ENCODE peak calls at places on chromosomes 12 and 14, in five cellular contexts. X, N, O, V and H are unnamed samples.
A peak's percentile ranks its signal among the peaks of the same experiment; 100 is the strongest.

GRCh38 chr12:57832966-57833365 is 13.6 kb downstream of the CTDSP2 start:
- DNase-seq in O (no peak), V (no peak), X (no peak), N (no peak), H (no peak)

GRCh38 chr12:68240079-68240478 is 13.3 kb downstream of the IL22 start:
- DNase-seq in V (no peak), O (no peak), X (no peak), N (peak; percentile 44), H (no peak)

GRCh38 chr12:112046003-112046402 is 32.8 kb downstream of the ERP29 start:
- DNase-seq in V (peak; percentile 6), O (no peak), X (no peak), N (no peak), H (no peak)

GRCh38 chr12:8628731-8629130 is 16.1 kb upstream of the AICDA start:
- DNase-seq in X (no peak), V (no peak), N (no peak), O (no peak), H (no peak)

GRCh38 chr12:89882051-89882450 is 173.4 kb upstream of the ATP2B1 start:
- DNase-seq in X (peak; percentile 32), O (no peak), N (no peak), V (no peak), H (no peak)

GRCh38 chr14:79986251-79986650 is 225.1 kb downstream of the DIO2 start:
- DNase-seq in O (no peak), X (no peak), V (no peak), N (no peak), H (no peak)

GRCh38 chr12:126681676-126682075 is 1585.3 kb upstream of the TMEM132C start:
- DNase-seq in X (no peak), N (no peak), O (no peak), V (no peak), H (no peak)

GRCh38 chr12:53221203-53222076 is 10.6 kb downstream of the RARG start:
- DNase-seq in O (peak; percentile 88), X (peak; percentile 73), V (peak; percentile 77), N (peak; percentile 84), H (peak; percentile 85)

GRCh38 chr12:41034686-41035085 is 153.4 kb upstream of the PDZRN4 start:
- DNase-seq in O (no peak), V (no peak), X (no peak), N (no peak), H (no peak)

GRCh38 chr14:53842938-53843337 is 113.7 kb downstream of the BMP4 start:
- DNase-seq in O (no peak), X (no peak), N (peak; percentile 28), V (no peak), H (no peak)

GRCh38 chr12:118033902-118034301 is 17.4 kb downstream of the RFC5 start:
- DNase-seq in O (no peak), X (no peak), N (no peak), V (no peak), H (no peak)

GRCh38 chr12:64746663-64747062 is 12.5 kb downstream of the GNS start:
- DNase-seq in O (no peak), X (no peak), V (no peak), N (no peak), H (no peak)

GRCh38 chr14:23675906-23676305 is 39.7 kb downstream of the DHRS2 start:
- DNase-seq in X (no peak), O (no peak), N (no peak), V (no peak), H (no peak)

GRCh38 chr14:61887628-61888027 is 125.4 kb downstream of the SNAPC1 start:
- DNase-seq in N (no peak), X (no peak), V (no peak), O (no peak), H (no peak)

GRCh38 chr12:58629376-58629775 is 290.9 kb downstream of the LRIG3 start:
- DNase-seq in V (no peak), O (no peak), X (no peak), N (no peak), H (no peak)

GRCh38 chr14:58572092-58572853 is 65.5 kb upstream of the DACT1 start:
- DNase-seq in X (peak; percentile 13), V (no peak), N (no peak), O (no peak), H (no peak)

GRCh38 chr14:95533391-95533821 is 1.4 kb upstream of the GLRX5 start:
- DNase-seq in O (no peak), X (peak; percentile 31), N (no peak), V (no peak), H (no peak)

GRCh38 chr12:1197264-1198018 is 206.4 kb downstream of the ERC1 start:
- DNase-seq in X (no peak), V (no peak), O (no peak), N (no peak), H (no peak)

GRCh38 chr14:90273532-90273931 is 17.2 kb downstream of the PSMC1 start:
- DNase-seq in N (no peak), X (no peak), V (no peak), O (no peak), H (no peak)

GRCh38 chr14:31420013-31420318 is 384 bp downstream of the HEATR5A start:
- DNase-seq in N (peak; percentile 78), O (peak; percentile 76), X (no peak), V (peak; percentile 28), H (peak; percentile 76)

GRCh38 chr12:76942276-76942675 is 63.5 kb upstream of the CSRP2 start:
- DNase-seq in X (no peak), O (no peak), N (no peak), V (no peak), H (no peak)

GRCh38 chr14:22155582-22155981 is 433.4 kb downstream of the DAD1 start:
- DNase-seq in N (no peak), X (no peak), O (no peak), V (no peak), H (no peak)

GRCh38 chr12:109762071-109762672 is 48.5 kb downstream of the FAM222A start:
- DNase-seq in O (peak; percentile 26), N (no peak), X (no peak), V (no peak), H (no peak)

GRCh38 chr12:68037616-68038255 is 48.5 kb downstream of the IFNG-AS1 start:
- DNase-seq in O (no peak), N (no peak), V (no peak), X (no peak), H (no peak)

GRCh38 chr14:94088516-94088915 is 7.4 kb downstream of the IFI27L1 start:
- DNase-seq in V (no peak), X (no peak), N (no peak), O (no peak), H (no peak)
- H3K4me3 ChIP-seq in V (no peak overlapping the region), X (no peak overlapping the region), N (no peak overlapping the region), O (no peak overlapping the region), H (no peak overlapping the region)

GRCh38 chr12:16587110-16587453 is 18.9 kb downstream of the LMO3 start:
- DNase-seq in X (no peak), V (no peak), N (no peak), O (no peak), H (no peak)

GRCh38 chr12:16588812-16589211 is 17.1 kb downstream of the LMO3 start:
- DNase-seq in V (no peak), O (no peak), X (no peak), N (no peak), H (no peak)

GRCh38 chr12:16585781-16586180 is 20.2 kb downstream of the LMO3 start:
- DNase-seq in X (no peak), V (no peak), O (no peak), N (no peak), H (no peak)

GRCh38 chr12:16587514-16587913 is 18.4 kb downstream of the LMO3 start:
- DNase-seq in N (no peak), O (no peak), V (no peak), X (no peak), H (no peak)

DNA sequence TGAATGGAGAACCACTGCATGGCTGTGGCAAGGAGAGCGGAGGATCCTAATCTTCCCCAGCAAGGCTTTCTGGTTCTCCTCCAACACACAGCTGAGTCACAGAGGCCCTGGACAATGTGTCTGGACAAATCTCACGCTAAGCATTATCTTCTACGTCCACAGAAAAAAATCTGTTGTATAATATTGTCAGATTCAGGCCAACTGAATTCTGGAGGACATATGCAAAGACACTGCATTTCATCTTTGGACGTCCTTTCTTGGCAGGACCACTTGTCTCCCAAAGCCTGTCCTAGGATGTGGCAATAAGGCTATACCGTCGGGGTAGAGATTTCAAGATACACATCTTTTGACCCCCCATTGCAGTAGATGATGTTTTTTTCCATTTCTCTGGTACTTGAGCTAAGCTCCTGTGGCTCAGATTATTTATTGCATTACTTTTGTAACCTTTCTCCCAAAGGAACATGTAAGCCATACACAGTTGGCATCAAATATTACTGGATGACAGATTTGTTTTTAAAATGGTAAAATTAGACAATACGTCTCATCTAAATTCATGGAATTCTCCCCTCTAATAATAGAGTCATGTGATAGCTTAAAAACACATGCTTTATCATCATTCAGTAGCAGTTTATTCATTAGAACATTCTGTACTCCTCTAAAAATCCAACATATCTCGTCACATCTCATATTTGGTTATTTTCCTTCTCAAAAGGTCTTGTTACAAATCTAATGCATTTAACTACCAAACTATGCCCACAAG is 19.4 kb downstream of the LMO3 start:
- DNase-seq in O (no peak), V (no peak), X (no peak), N (peak; percentile 64), H (no peak)
- H3K27ac ChIP-seq in O (no peak overlapping the region), V (peak overlapping the region; percentile 29), X (no peak overlapping the region), N (peak overlapping the region; percentile 61), H (peak overlapping the region; percentile 38)

GRCh38 chr12:48613321-48613720 is 43.5 kb upstream of the LALBA start:
- DNase-seq in N (no peak), V (no peak), O (no peak), X (no peak), H (no peak)
- H3K36me3 ChIP-seq in N (no peaks in the 10 kb centered on the region), V (no peaks in the 10 kb centered on the region), O (no peaks in the 10 kb centered on the region), X (no peaks in the 10 kb centered on the region), H (no peaks in the 10 kb centered on the region)

DNA sequence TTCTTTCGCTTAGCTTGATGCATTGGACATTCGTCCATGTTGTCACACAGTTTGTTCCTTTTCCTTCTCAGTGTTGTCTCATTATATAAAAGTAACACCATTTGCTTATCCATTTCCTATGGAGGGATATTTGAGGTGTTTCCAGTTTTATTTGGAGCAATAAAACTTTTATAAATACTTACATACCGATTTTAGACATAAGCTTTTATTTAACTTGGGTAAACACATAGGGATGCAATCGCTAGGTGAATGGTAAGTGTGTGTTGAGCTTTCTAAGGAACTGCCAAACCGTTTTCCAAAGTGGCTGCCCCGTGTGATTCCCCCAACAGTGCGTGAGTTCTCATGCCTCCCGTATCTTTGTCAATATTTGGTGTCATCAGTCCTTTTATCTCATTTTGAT is 95.2 kb upstream of the DYNC1H1 start:
- DNase-seq in V (no peak), O (no peak), X (no peak), N (no peak), H (no peak)
- H3K4me3 ChIP-seq in V (no peak overlapping the region), O (no peak overlapping the region), X (no peak overlapping the region), N (no peak overlapping the region), H (no peak overlapping the region)

GRCh38 chr12:3133410-3133793 is 56.2 kb downstream of the TSPAN9 start:
- DNase-seq in O (no peak), V (no peak), X (no peak), N (no peak), H (no peak)

GRCh38 chr12:3134526-3135135 is 57.5 kb downstream of the TSPAN9 start:
- DNase-seq in N (no peak), X (no peak), V (no peak), O (no peak), H (no peak)

GRCh38 chr12:3134126-3134525 is 56.9 kb downstream of the TSPAN9 start:
- DNase-seq in X (no peak), O (no peak), N (no peak), V (no peak), H (no peak)

GRCh38 chr12:3131129-3131528 is 54.0 kb downstream of the TSPAN9 start:
- DNase-seq in N (no peak), O (no peak), V (no peak), X (no peak), H (no peak)

GRCh38 chr12:3132636-3133409 is 55.6 kb downstream of the TSPAN9 start:
- DNase-seq in V (no peak), N (peak; percentile 47), O (no peak), X (no peak), H (no peak)
- H3K27ac ChIP-seq in V (no peak overlapping the region), N (no peak overlapping the region), O (no peak overlapping the region), X (no peak overlapping the region), H (no peak overlapping the region)